ENCODE peak calls at places on chromosome X, in nine cellular contexts. G, N, S, L, R, H, T, U and C are unnamed samples.

GRCh38 chrX:39759526-39760224 is 338.1 kb downstream of the BCOR start:
- DNase-seq in G (peak), N (no peak), S (peak), L (peak), R (peak), H (peak), T (no peak), U (no peak), C (peak)

GRCh38 chrX:150365953-150366911 is 3.1 kb downstream of the MAMLD1 start:
- DNase-seq in G (peak), N (no peak), S (peak), L (peak), R (peak), H (peak), T (no peak), U (no peak), C (peak)

GRCh38 chrX:22800806-22801205 is 199.0 kb upstream of the DDX53 start:
- DNase-seq in G (no peak), N (no peak), S (peak), L (peak), R (no peak), H (no peak), T (no peak), U (no peak), C (no peak)

GRCh38 chrX:48663241-48663640 is 20.4 kb upstream of the WAS start:
- DNase-seq in G (no peak), N (no peak), S (no peak), L (no peak), R (no peak), H (no peak), T (no peak), U (no peak), C (no peak)

GRCh38 chrX:1493877-1494510 is 41.3 kb upstream of the ASMTL start:
- DNase-seq in G (no peak), N (no peak), S (no peak), L (peak), R (no peak), H (peak), T (no peak), U (no peak), C (no peak)

GRCh38 chrX:98637451-98637850 is 1753.7 kb downstream of the RPA4 start:
- DNase-seq in G (no peak), N (no peak), S (no peak), L (no peak), R (no peak), H (no peak), T (no peak), U (no peak), C (no peak)

GRCh38 chrX:103540145-103540544 is 20.9 kb upstream of the RAB40A start:
- DNase-seq in G (peak), N (no peak), S (peak), L (peak), R (no peak), H (no peak), T (no peak), U (no peak), C (peak)

GRCh38 chrX:26788402-26788998 is 572.5 kb downstream of the MAGEB5 start:
- DNase-seq in G (no peak), N (no peak), S (no peak), L (no peak), R (no peak), H (no peak), T (peak), U (no peak), C (no peak)

GRCh38 chrX:116276191-116276700 is 105.7 kb downstream of the AGTR2 start:
- DNase-seq in G (no peak), N (no peak), S (no peak), L (no peak), R (no peak), H (no peak), T (no peak), U (no peak), C (peak)

GRCh38 chrX:109684136-109684535 is 48.9 kb downstream of the ACSL4 start:
- DNase-seq in G (peak), N (no peak), S (no peak), L (no peak), R (no peak), H (no peak), T (no peak), U (no peak), C (no peak)

GRCh38 chrX:136586386-136586785 is 54.4 kb downstream of the VGLL1 start:
- DNase-seq in G (no peak), N (peak), S (no peak), L (no peak), R (no peak), H (no peak), T (no peak), U (no peak), C (no peak)

GRCh38 chrX:31934842-31935241 is 863.0 kb upstream of the FTHL17 start:
- DNase-seq in G (no peak), N (no peak), S (no peak), L (no peak), R (no peak), H (no peak), T (no peak), U (no peak), C (no peak)

GRCh38 chrX:13149702-13150101 is 105.3 kb upstream of the FAM9C start:
- DNase-seq in G (no peak), N (no peak), S (no peak), L (no peak), R (no peak), H (no peak), T (no peak), U (no peak), C (no peak)

GRCh38 chrX:139015627-139016026 is 304.1 kb upstream of the FGF13 start:
- DNase-seq in G (no peak), N (no peak), S (no peak), L (no peak), R (no peak), H (no peak), T (no peak), U (no peak), C (no peak)

GRCh38 chrX:96957718-96958117 is 74.0 kb downstream of the RPA4 start:
- DNase-seq in G (no peak), N (no peak), S (no peak), L (no peak), R (no peak), H (no peak), T (no peak), U (no peak), C (no peak)

GRCh38 chrX:25020391-25021131 is 4.8 kb upstream of the ARX start:
- DNase-seq in G (peak), N (no peak), S (no peak), L (no peak), R (no peak), H (no peak), T (no peak), U (peak), C (no peak)